ENCODE peak calls at places on chromosomes 13 and 19, in five cellular contexts. One of them, this sample, is unnamed.

GRCh38 chr13:50635504-50635903 is 208.0 kb downstream of the DLEU7 start:
- DNase-seq in breast epithelium: no peak
- DNase-seq in progenitor cell of endocrine pancreas: no peak
- DNase-seq in PC-3: no peak
- DNase-seq in A673: no peak
- DNase-seq in this sample: no peak

GRCh38 chr13:77832339-77833100 is 86.1 kb downstream of the EDNRB start:
- DNase-seq in PC-3: no peak
- DNase-seq in progenitor cell of endocrine pancreas: no peak
- DNase-seq in A673: peak
- DNase-seq in breast epithelium: no peak
- DNase-seq in this sample: no peak

GRCh38 chr13:57862879-57863278 is 231.3 kb downstream of the PCDH17 start:
- DNase-seq in PC-3: no peak
- DNase-seq in A673: no peak
- DNase-seq in breast epithelium: no peak
- DNase-seq in progenitor cell of endocrine pancreas: no peak
- DNase-seq in this sample: no peak

GRCh38 chr19:51710163-51710562 is 13.6 kb downstream of the HAS1 start:
- DNase-seq in breast epithelium: no peak
- DNase-seq in progenitor cell of endocrine pancreas: no peak
- DNase-seq in A673: no peak
- DNase-seq in PC-3: no peak
- DNase-seq in this sample: no peak

GRCh38 chr19:7840629-7841028 is 10.6 kb downstream of the EVI5L start:
- DNase-seq in PC-3: no peak
- DNase-seq in progenitor cell of endocrine pancreas: no peak
- DNase-seq in A673: no peak
- DNase-seq in breast epithelium: no peak
- DNase-seq in this sample: no peak

GRCh38 chr19:18733196-18733647 is 49.7 kb downstream of the CRTC1 start:
- DNase-seq in PC-3: no peak
- DNase-seq in progenitor cell of endocrine pancreas: no peak
- DNase-seq in breast epithelium: no peak
- DNase-seq in A673: peak
- DNase-seq in this sample: no peak

GRCh38 chr13:73691891-73692290 is 442.3 kb downstream of the KLF12 start:
- DNase-seq in A673: no peak
- DNase-seq in PC-3: no peak
- DNase-seq in progenitor cell of endocrine pancreas: no peak
- DNase-seq in breast epithelium: no peak
- DNase-seq in this sample: no peak

GRCh38 chr19:35462476-35462953 is 14.5 kb downstream of the FFAR2 start:
- DNase-seq in progenitor cell of endocrine pancreas: no peak
- DNase-seq in PC-3: no peak
- DNase-seq in A673: no peak
- DNase-seq in breast epithelium: no peak
- DNase-seq in this sample: no peak

GRCh38 chr13:112442483-112443090 is 66.4 kb downstream of the SPACA7 start:
- DNase-seq in breast epithelium: no peak
- DNase-seq in A673: no peak
- DNase-seq in PC-3: no peak
- DNase-seq in progenitor cell of endocrine pancreas: no peak
- DNase-seq in this sample: no peak

GRCh38 chr13:102978168-102978567 is 88.0 kb downstream of the SLC10A2 start:
- DNase-seq in breast epithelium: no peak
- DNase-seq in progenitor cell of endocrine pancreas: no peak
- DNase-seq in A673: no peak
- DNase-seq in PC-3: no peak
- DNase-seq in this sample: no peak

GRCh38 chr19:3710265-3710812 is 2.2 kb downstream of the TJP3 start:
- DNase-seq in A673: peak
- DNase-seq in PC-3: peak
- DNase-seq in progenitor cell of endocrine pancreas: no peak
- DNase-seq in breast epithelium: peak
- DNase-seq in this sample: no peak

GRCh38 chr13:99063952-99064351 is 86.1 kb upstream of the DOCK9 start:
- DNase-seq in breast epithelium: no peak
- DNase-seq in PC-3: no peak
- DNase-seq in A673: no peak
- DNase-seq in progenitor cell of endocrine pancreas: no peak
- DNase-seq in this sample: peak